ENCODE peak calls at places on chromosomes 5 and 9, in four cellular contexts. B is DND-41, S is pancreas, P is MM.1S. Z is an unnamed sample.

GRCh38 chr9:92492781-92493401 is 10.6 kb upstream of the ASPN start:
- DNase-seq in B (no peak), S (no peak), P (no peak), Z (no peak)

GRCh38 chr5:71633255-71634155 is 46.4 kb downstream of the MCCC2 start:
- DNase-seq in S (no peak), B (no peak), P (no peak), Z (no peak)

GRCh38 chr9:130265431-130266235 is at the start of gene HMCN2:
- DNase-seq in P (no peak), S (no peak), B (no peak), Z (no peak)

GRCh38 chr9:75372499-75373268 is 284.4 kb downstream of the OSTF1 start:
- DNase-seq in S (no peak), P (no peak), B (no peak), Z (no peak)

GRCh38 chr5:6949230-6949629 is 236.0 kb downstream of the TENT4A start:
- DNase-seq in B (no peak), S (no peak), P (no peak), Z (no peak)

GRCh38 chr5:107594253-107595045 is 76.3 kb downstream of the EFNA5 start:
- DNase-seq in P (no peak), S (no peak), B (no peak), Z (no peak)

GRCh38 chr5:34001231-34001935 is 6.5 kb downstream of the AMACR start:
- DNase-seq in S (peak; percentile 67), B (no peak), P (no peak), Z (peak; percentile 16)

GRCh38 chr5:98651715-98652114 is 121.7 kb upstream of the RGMB start:
- DNase-seq in S (no peak), P (no peak), B (no peak), Z (no peak)

GRCh38 chr5:157550668-157551067 is 24.9 kb downstream of the ADAM19 start:
- DNase-seq in P (no peak), B (no peak), S (no peak), Z (no peak)

GRCh38 chr5:74685979-74686631 is 1.1 kb downstream of the HEXB start:
- DNase-seq in P (peak; percentile 21), S (no peak), B (peak; percentile 30), Z (peak; percentile 24)

GRCh38 chr5:945691-946541 is 53.2 kb downstream of the TRIP13 start:
- DNase-seq in B (no peak), P (no peak), S (no peak), Z (peak; percentile 20)

GRCh38 chr9:97557606-97558095 is 56.2 kb downstream of the TMOD1 start:
- DNase-seq in P (no peak), B (no peak), S (peak; percentile 74), Z (peak; percentile 7)

GRCh38 chr9:135241381-135242380 is 154.2 kb downstream of the OLFM1 start:
- DNase-seq in B (no peak), S (peak; percentile 12), P (no peak), Z (peak; percentile 5)

GRCh38 chr9:114694146-114694545 is 12.2 kb upstream of the TEX48 start:
- DNase-seq in P (no peak), S (no peak), B (no peak), Z (peak; percentile 47)

GRCh38 chr5:75536694-75537360 is 25.1 kb downstream of the POLK start:
- DNase-seq in S (no peak), B (peak; percentile 30), P (no peak), Z (no peak)

GRCh38 chr9:75743855-75744254 is 146.6 kb upstream of the PCSK5 start:
- DNase-seq in S (no peak), B (no peak), P (no peak), Z (no peak)

GRCh38 chr5:152736906-152737305 is 331.8 kb upstream of the NMUR2 start:
- DNase-seq in P (no peak), B (no peak), S (no peak), Z (no peak)

GRCh38 chr9:86513429-86513828 is 159.2 kb upstream of the TUT7 start:
- DNase-seq in B (no peak), S (no peak), P (no peak), Z (no peak)

GRCh38 chr5:6722015-6722414 is 8.8 kb downstream of the TENT4A start:
- DNase-seq in S (no peak), P (peak; percentile 81), B (no peak), Z (no peak)

DNA sequence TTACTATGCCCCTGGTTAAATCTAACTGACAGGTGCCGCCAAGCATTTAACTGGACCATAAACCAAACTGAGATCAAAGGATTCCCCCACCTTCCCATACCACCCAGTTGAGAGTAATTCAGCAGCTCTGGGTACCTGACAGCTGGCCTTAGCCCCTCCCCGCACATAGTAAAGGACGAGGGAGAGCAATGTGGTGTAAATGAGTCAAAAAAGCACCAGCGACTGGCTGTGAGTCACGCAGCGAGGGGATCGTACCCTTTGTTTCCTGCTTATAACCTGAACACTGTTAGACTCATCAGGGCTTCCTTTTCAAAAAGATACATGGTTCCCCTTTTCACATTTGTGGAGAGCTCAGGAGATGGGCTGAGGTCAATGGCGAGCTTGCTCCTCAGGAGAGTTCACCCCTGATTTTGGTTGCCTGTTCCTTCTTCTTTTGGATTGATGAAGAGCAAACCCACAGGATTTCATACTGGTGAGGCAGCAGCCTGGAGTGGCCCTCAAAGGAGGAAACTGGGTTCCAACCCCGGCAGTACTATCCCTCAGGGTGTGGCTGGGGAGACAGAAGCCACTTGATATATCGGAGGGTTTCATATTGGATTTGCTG is 71.5 kb downstream of the ANKRD33B start:
- DNase-seq in B (no peak), P (no peak), S (no peak), Z (no peak)
- H3K27ac ChIP-seq in B (no peak overlapping the region), P (no peak overlapping the region), S (no peak overlapping the region), Z (peak overlapping the region; percentile 3)

DNA sequence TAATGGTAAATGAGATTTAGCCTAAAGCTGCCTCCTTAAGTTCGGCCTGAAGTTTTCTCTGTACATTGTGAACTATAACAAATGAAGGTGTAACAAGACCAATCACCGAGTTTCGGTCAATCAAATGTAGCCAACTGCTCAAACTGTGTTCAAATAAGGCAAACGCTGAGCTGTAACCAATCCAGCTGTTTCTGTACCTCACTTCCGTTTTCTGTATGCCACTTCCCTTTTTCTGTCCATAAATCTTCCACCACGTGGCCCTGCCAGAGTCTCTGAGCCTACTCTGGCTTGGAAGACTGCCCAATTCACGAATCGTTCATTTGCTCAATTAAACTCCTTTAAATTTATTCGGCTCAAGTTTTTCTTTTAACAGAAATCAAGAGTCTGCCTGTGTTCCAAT is 193.5 kb upstream of the KLF9 start:
- DNase-seq in S (no peak), B (no peak), P (no peak), Z (no peak)
- H3K27ac ChIP-seq in S (no peak overlapping the region), B (no peak overlapping the region), P (no peak overlapping the region), Z (no peak overlapping the region)

DNA sequence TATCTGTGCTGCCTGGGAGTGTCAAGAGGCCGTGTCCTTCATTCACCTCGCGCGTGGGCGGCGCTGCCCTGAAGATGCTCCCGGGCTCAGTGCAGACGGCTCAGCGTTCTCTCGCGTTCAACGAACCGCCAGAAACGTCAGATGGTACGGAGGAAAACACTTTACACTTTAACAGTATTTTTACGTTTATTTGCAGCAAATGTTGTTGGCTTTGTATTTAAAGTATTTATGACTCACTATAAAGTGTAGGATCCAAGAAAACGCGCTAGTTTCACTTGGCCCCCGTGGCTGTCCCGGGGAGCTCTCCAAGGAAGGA is 544 bp upstream of the ERCC6L2 start:
- DNase-seq in P (peak; percentile 30), S (peak; percentile 33), B (peak; percentile 54), Z (peak; percentile 62)
- H3K27ac ChIP-seq in P (no peak overlapping the region), S (peak overlapping the region; percentile 100), B (no peak overlapping the region), Z (no peak overlapping the region)

GRCh38 chr9:136568288-136569081 is 22.6 kb upstream of the NOTCH1 start:
- DNase-seq in P (no peak), B (no peak), S (peak; percentile 51), Z (no peak)
- H3K27ac ChIP-seq in P (no peak overlapping the region), B (peak overlapping the region; percentile 36), S (no peak overlapping the region), Z (no peak overlapping the region)

GRCh38 chr9:127567119-127567897 is 44.8 kb upstream of the STXBP1 start:
- DNase-seq in S (peak; percentile 87), P (no peak), B (no peak), Z (peak; percentile 95)
- H3K27ac ChIP-seq in S (peak overlapping the region; percentile 84), P (no peak overlapping the region), B (no peak overlapping the region), Z (peak overlapping the region; percentile 94)

DNA sequence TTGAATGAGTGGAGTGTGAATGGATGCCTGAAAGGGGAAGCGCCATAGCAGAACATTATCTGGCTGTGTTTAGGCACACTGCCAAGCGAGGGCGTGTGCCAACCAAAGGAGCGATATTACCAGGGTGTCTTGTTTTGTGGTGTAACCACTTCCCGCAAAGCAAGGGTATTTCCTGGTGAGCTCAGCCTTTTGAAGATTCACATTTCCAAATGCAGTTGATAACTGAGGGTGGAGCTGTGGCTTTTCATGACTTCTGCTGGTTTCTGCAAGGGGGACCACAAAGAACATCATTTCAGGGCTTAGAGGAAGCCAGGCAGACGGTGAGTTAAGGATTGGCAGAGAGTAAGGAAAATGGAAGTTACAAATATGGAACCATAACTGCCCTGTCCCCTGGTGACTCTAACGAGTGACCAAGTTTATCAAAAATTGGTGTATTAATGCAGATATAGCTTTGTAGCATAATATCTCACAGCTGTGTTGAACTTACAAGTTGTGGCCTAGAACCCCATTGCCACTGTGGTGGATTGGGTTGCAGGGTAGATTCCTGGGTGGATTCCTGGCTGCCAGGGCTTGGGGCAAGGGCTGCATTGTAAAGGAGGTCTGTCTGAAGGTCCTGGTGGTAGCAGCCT is 71.4 kb downstream of the RALGPS1 start:
- DNase-seq in P (peak; percentile 98), B (peak; percentile 85), S (no peak), Z (peak; percentile 93)
- H3K27ac ChIP-seq in P (peak overlapping the region; percentile 78), B (no peak overlapping the region), S (no peak overlapping the region), Z (peak overlapping the region; percentile 89)

DNA sequence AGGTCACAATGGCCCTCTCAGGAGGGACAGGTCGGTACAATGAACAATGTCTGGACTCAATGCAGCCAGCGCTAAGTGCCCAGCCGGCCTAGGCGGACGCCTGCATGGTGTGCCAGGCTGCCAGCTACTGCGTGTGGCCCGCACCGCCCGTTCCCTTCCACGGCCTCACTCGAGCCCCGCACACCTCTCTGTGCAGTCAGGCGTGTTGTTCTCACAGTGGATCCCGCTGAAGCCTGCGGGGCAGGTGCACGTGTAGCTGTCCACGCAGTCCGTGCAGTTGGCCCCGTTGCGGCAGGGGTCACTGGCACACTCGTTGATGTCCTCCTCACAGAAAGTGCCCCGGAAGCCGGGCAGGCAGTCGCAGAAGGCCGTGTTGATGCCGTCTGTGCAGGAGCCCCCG is 26.7 kb upstream of the SEC16A start:
- DNase-seq in B (no peak), S (no peak), P (no peak), Z (no peak)
- H3K27ac ChIP-seq in B (no peak overlapping the region), S (no peak overlapping the region), P (no peak overlapping the region), Z (peak overlapping the region; percentile 0)